ENCODE peak calls at places on chromosomes 6 and 20, in five cellular contexts. D is A549, B is stomach, S is gastrocnemius medialis, Z is ovary. C is an unnamed sample.

GRCh38 chr6:47308674-47309325 is 905 bp downstream of the TNFRSF21 start:
- DNase-seq in D (peak), B (peak), S (peak), Z (peak), C (peak)

GRCh38 chr6:30889921-30890645 is 5.8 kb downstream of the DDR1 start:
- DNase-seq in D (no peak), B (no peak), S (no peak), Z (no peak), C (no peak)

GRCh38 chr20:31840906-31841816 is 4.2 kb downstream of the FOXS1 start:
- DNase-seq in D (no peak), B (no peak), S (no peak), Z (peak), C (no peak)

GRCh38 chr6:70686548-70687133 is 19.0 kb downstream of the SMAP1 start:
- DNase-seq in D (peak), B (no peak), S (no peak), Z (no peak), C (no peak)

GRCh38 chr20:48613926-48614325 is 213.9 kb downstream of the PREX1 start:
- DNase-seq in D (no peak), B (no peak), S (no peak), Z (no peak), C (no peak)

GRCh38 chr6:150176659-150177058 is 33.8 kb downstream of the PPP1R14C start:
- DNase-seq in D (no peak), B (no peak), S (no peak), Z (no peak), C (no peak)

GRCh38 chr20:5977975-5978374 is 27.5 kb downstream of the MCM8 start:
- DNase-seq in D (no peak), B (no peak), S (no peak), Z (no peak), C (no peak)

GRCh38 chr6:160386869-160387518 is 38.8 kb downstream of the SLC22A3 start:
- DNase-seq in D (peak), B (peak), S (peak), Z (no peak), C (peak)

GRCh38 chr6:104613416-104614001 is 246.2 kb downstream of the HACE1 start:
- DNase-seq in D (no peak), B (no peak), S (no peak), Z (no peak), C (no peak)

GRCh38 chr6:162750776-162751175 is 23.0 kb downstream of the PACRG start:
- DNase-seq in D (peak), B (no peak), S (no peak), Z (no peak), C (no peak)

GRCh38 chr6:90393232-90393884 is 96.7 kb upstream of the BACH2 start:
- DNase-seq in D (peak), B (peak), S (peak), Z (peak), C (no peak)

GRCh38 chr6:148407372-148407771 is 64.7 kb downstream of the SASH1 start:
- DNase-seq in D (peak), B (no peak), S (peak), Z (no peak), C (peak)

GRCh38 chr6:141925001-141925400 is 207.7 kb upstream of the GJE1 start:
- DNase-seq in D (no peak), B (no peak), S (no peak), Z (no peak), C (no peak)

GRCh38 chr6:110341671-110342304 is 16.4 kb downstream of the METTL24 start:
- DNase-seq in D (peak), B (no peak), S (no peak), Z (no peak), C (no peak)

GRCh38 chr20:54343634-54344033 is 131.8 kb upstream of the DOK5 start:
- DNase-seq in D (no peak), B (no peak), S (no peak), Z (no peak), C (no peak)

GRCh38 chr6:122401104-122401503 is 1.7 kb downstream of the HSF2 start:
- DNase-seq in D (no peak), B (no peak), S (no peak), Z (no peak), C (no peak)

GRCh38 chr6:122400467-122401089 is 1.1 kb downstream of the HSF2 start:
- DNase-seq in D (no peak), B (no peak), S (no peak), Z (no peak), C (no peak)

GRCh38 chr6:122400121-122400450 is 634 bp downstream of the HSF2 start:
- DNase-seq in D (no peak), B (no peak), S (peak), Z (no peak), C (no peak)

GRCh38 chr6:122399055-122399347 is 451 bp upstream of the HSF2 start:
- DNase-seq in D (no peak), B (no peak), S (no peak), Z (no peak), C (no peak)

DNA sequence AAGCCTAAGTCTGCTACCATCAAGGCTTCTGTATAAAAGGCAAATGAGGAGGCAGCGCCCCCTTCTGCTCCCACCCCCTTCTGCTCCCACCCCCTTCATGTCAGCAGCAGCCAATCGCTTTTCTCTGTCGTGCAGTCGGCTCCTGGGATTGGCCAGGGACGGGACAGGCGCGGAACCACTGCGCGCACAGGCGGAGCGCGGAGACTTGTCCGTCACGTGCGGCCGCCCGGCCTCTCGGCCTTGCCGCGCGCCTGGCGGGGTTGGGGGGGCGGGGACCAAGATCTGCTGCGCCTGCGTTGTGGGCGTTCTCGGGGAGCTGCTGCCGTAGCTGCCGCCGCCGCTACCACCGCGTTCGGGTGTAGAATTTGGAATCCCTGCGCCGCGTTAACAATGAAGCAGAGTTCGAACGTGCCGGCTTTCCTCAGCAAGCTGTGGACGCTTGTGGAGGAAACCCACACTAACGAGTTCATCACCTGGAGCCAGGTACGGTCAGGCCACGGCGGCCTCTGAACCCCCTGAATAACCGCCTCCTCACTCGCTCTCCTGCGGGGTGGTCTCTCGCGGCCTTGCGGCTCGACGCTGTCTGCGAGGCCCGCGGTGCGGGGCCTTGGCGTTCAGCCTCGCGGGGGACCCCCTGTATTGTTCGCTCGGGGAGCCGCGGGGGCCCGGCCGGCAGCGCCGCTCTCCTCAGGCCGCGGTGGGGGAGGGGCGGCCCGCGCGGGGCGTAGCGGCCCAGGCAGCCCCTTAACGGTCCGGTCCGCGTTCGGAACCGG is at the start of gene HSF2:
- DNase-seq in D (peak), B (peak), S (peak), Z (peak), C (peak)
- TF ChIP-seq POLR2A in D (peak), B (no peak), S (peak), Z (peak), C (peak)

GRCh38 chr20:50678213-50678898 is 13.0 kb downstream of the RIPOR3 start:
- DNase-seq in D (peak), B (peak), S (no peak), Z (peak), C (no peak)
- TF ChIP-seq POLR2A in D (no peak), B (no peak), S (no peak), Z (no peak), C (no peak)

GRCh38 chr6:19804362-19805145 is 32.6 kb upstream of the ID4 start:
- DNase-seq in D (peak), B (peak), S (peak), Z (peak), C (peak)
- TF ChIP-seq POLR2A in D (peak), B (peak), S (peak), Z (peak), C (peak)

GRCh38 chr20:45833883-45834796 is 541 bp downstream of the SNX21 start:
- DNase-seq in D (peak), B (peak), S (peak), Z (peak), C (peak)
- TF ChIP-seq POLR2A in D (peak), B (no peak), S (peak), Z (peak), C (peak)

GRCh38 chr20:32885952-32886351 is 27.2 kb downstream of the EFCAB8 start:
- DNase-seq in D (no peak), B (no peak), S (no peak), Z (no peak), C (no peak)
- TF ChIP-seq POLR2A in D (no peak), B (no peak), S (no peak), Z (no peak), C (no peak)

GRCh38 chr20:35742741-35743523 is 872 bp upstream of the RBM39 start:
- DNase-seq in D (peak), B (no peak), S (no peak), Z (no peak), C (no peak)
- TF ChIP-seq POLR2A in D (no peak), B (no peak), S (no peak), Z (no peak), C (no peak)

DNA sequence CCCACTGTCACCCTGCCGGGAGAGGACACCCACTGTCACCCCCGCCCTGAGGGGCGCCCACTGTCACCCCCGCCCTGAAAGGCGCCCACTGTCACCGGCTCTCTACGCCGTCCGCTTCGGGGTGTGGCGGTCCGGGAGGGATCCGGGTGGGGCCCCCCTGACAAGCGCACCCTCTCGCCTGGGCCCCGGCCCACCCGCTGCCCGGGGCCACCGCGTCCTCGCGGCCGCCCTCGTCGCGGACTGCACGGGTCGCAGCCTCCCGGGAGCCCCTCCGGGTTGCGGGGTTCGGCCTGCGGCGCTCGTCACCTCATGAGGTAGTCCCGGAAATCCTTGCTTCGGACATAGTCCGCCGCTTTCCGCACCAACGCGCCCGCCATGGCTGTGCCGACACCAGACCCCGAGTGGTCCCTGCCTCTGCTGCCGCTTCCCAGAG is 224 bp downstream of the MPC1 start:
- DNase-seq in D (no peak), B (no peak), S (no peak), Z (no peak), C (no peak)
- TF ChIP-seq POLR2A in D (no peak), B (no peak), S (peak), Z (no peak), C (peak)

C was measured in H54.